ENCODE peak calls at places on chromosomes 6 and 20, in four cellular contexts. R is HepG2, T is K562, V is GM12878. O is an unnamed sample.

GRCh38 chr20:10261702-10262101 is 43.1 kb downstream of the SNAP25 start:
- DNase-seq in R (no peak), T (no peak), V (no peak), O (no peak)

GRCh38 chr6:97053643-97054411 is 129.3 kb downstream of the KLHL32 start:
- DNase-seq in R (no peak), T (peak), V (no peak), O (no peak)

GRCh38 chr6:23561732-23562131 is 564.3 kb upstream of the NRSN1 start:
- DNase-seq in R (no peak), T (no peak), V (no peak), O (peak)

GRCh38 chr6:125918681-125919566 is 37.6 kb upstream of the HINT3 start:
- DNase-seq in R (peak), T (no peak), V (peak), O (no peak)

GRCh38 chr20:57756213-57756612 is 46.4 kb upstream of the PMEPA1 start:
- DNase-seq in R (no peak), T (no peak), V (no peak), O (no peak)

GRCh38 chr6:26195924-26196845 is 109.0 kb downstream of the HFE start:
- DNase-seq in R (peak), T (peak), V (no peak), O (no peak)

GRCh38 chr6:157267109-157267611 is 56.2 kb downstream of the TMEM242 start:
- DNase-seq in R (no peak), T (no peak), V (no peak), O (no peak)

GRCh38 chr20:58236612-58237317 is 8.3 kb upstream of the ANKRD60 start:
- DNase-seq in R (peak), T (peak), V (peak), O (peak)

GRCh38 chr6:165937564-165938358 is 229.9 kb downstream of the TBXT start:
- DNase-seq in R (no peak), T (no peak), V (no peak), O (no peak)

GRCh38 chr6:145147559-145147958 is 587.8 kb downstream of the EPM2A start:
- DNase-seq in R (no peak), T (no peak), V (no peak), O (no peak)

GRCh38 chr6:29752451-29753308 is 29.4 kb downstream of the HLA-F start:
- DNase-seq in R (peak), T (peak), V (peak), O (peak)

GRCh38 chr20:51509208-51509607 is 33.3 kb downstream of the NFATC2 start:
- DNase-seq in R (no peak), T (no peak), V (no peak), O (no peak)

GRCh38 chr20:59314872-59315500 is 14.6 kb downstream of the EDN3 start:
- DNase-seq in R (no peak), T (no peak), V (no peak), O (no peak)

GRCh38 chr6:21984551-21984950 is 312.3 kb downstream of the PRL start:
- DNase-seq in R (no peak), T (no peak), V (no peak), O (no peak)

GRCh38 chr20:19885981-19886665 is 128.1 kb downstream of the RIN2 start:
- DNase-seq in R (peak), T (no peak), V (no peak), O (no peak)

GRCh38 chr20:45933231-45934045 is 1.0 kb upstream of the PCIF1 start:
- DNase-seq in R (peak), T (peak), V (peak), O (peak)

GRCh38 chr20:38001981-38002380 is 31.3 kb downstream of the TTI1 start:
- DNase-seq in R (no peak), T (peak), V (no peak), O (no peak)

GRCh38 chr20:47785321-47785899 is at the start of gene SULF2:
- DNase-seq in R (no peak), T (no peak), V (no peak), O (no peak)

GRCh38 chr20:37741560-37741959 is 47.7 kb downstream of the CTNNBL1 start:
- DNase-seq in R (peak), T (no peak), V (no peak), O (no peak)

GRCh38 chr6:13065596-13065995 is 262.7 kb downstream of the TBC1D7 start:
- DNase-seq in R (no peak), T (no peak), V (no peak), O (no peak)

GRCh38 chr6:153145591-153145990 is 14.5 kb upstream of the RGS17 start:
- DNase-seq in R (no peak), T (no peak), V (no peak), O (no peak)

GRCh38 chr6:47047097-47047478 is 5.0 kb upstream of the ADGRF1 start:
- DNase-seq in R (no peak), T (no peak), V (no peak), O (no peak)

GRCh38 chr6:83615025-83615999 is 93.6 kb downstream of the SNAP91 start:
- DNase-seq in R (peak), T (peak), V (no peak), O (peak)

GRCh38 chr6:39088331-39088730 is 26.7 kb downstream of the SAYSD1 start:
- DNase-seq in R (peak), T (peak), V (no peak), O (peak)

GRCh38 chr20:23971320-23971719 is 17.3 kb downstream of the GGTLC1 start:
- DNase-seq in R (no peak), T (no peak), V (no peak), O (no peak)

DNA sequence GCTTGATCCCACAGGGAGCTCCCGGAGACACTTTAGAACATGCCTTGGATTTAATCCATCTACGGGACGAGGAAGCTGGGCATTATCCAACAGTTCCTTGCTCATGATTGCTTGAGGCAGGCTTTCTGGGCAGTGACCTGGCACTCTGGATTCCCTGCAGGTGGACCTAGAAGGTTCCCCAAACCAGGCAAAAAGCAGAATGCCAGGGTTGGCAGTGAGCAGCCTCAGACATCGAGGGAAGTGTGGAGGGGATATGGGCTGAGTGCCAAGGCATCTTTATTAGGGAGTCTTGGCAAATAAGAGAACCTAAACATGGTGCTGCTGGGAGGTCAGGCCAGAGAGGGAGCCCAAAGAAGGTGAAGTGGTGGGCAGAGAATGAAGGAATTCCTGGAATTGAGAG is 158.5 kb downstream of the CD83 start:
- DNase-seq in R (no peak), T (no peak), V (no peak), O (no peak)
- TF ChIP-seq ZNF274 in R (no peak), T (no peak), V (no peak), O (no peak)

GRCh38 chr6:31178143-31179041 is 7.9 kb upstream of the POU5F1 start:
- DNase-seq in R (no peak), T (no peak), V (no peak), O (no peak)
- TF ChIP-seq ZNF274 in R (no peak), T (no peak), V (no peak), O (no peak)

GRCh38 chr6:137698636-137699035 is 168.4 kb upstream of the TNFAIP3 start:
- DNase-seq in R (no peak), T (no peak), V (no peak), O (no peak)

GRCh38 chr6:137700751-137701477 is 166.1 kb upstream of the TNFAIP3 start:
- DNase-seq in R (peak), T (no peak), V (no peak), O (no peak)

GRCh38 chr6:137699036-137699683 is 167.9 kb upstream of the TNFAIP3 start:
- DNase-seq in R (no peak), T (no peak), V (no peak), O (no peak)

GRCh38 chr6:137696765-137697164 is 170.3 kb upstream of the TNFAIP3 start:
- DNase-seq in R (no peak), T (no peak), V (no peak), O (no peak)

GRCh38 chr6:137697267-137697938 is 169.7 kb upstream of the TNFAIP3 start:
- DNase-seq in R (peak), T (no peak), V (no peak), O (peak)
- TF ChIP-seq ZNF274 in R (peak), T (no peak), V (no peak), O (no peak)

DNA sequence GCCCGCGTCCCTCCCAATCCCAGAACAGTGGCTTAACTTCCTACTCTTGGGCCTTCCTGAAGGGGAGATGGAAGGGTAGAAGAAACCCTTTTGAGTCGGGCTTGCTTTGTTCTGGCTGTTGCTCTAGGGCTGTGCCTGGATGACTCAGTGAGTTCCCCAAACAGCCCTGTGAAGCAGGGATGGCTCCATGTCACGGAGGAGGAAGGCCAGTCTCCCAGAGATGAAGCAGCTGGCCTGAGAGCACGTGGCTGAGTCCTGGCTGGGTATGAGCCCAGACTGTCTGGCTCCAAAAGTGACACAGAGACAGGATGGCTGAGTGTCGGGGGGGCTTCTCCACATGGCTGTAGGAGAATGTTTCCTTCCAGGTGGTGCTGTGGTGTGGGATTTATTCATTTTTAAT is 4.6 kb downstream of the SYTL3 start:
- DNase-seq in R (peak), T (peak), V (no peak), O (no peak)
- TF ChIP-seq ZNF274 in R (no peak), T (no peak), V (no peak), O (no peak)

DNA sequence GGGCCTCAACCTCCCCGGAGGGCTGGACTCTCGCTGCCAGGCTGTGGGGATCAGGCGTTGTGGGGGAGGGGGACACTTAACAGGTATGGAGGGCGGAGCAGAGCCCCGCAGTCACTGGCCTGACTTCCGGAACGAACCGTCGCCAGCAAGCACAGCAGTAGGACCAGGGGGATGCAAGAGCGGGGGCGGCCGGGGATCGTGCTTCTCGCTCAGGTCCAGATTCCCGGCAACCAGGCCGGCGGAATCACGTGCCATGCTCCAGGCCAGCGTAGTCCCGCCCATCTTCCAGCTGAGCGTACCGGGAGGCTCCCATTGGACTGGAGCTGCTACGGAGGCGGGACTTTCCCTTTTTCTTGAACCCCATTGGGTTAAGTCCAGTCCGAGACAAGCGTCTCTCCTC is 10.0 kb upstream of the POU5F1 start:
- DNase-seq in R (no peak), T (no peak), V (no peak), O (no peak)
- TF ChIP-seq ZNF274 in R (no peak), T (no peak), V (no peak), O (no peak)

DNA sequence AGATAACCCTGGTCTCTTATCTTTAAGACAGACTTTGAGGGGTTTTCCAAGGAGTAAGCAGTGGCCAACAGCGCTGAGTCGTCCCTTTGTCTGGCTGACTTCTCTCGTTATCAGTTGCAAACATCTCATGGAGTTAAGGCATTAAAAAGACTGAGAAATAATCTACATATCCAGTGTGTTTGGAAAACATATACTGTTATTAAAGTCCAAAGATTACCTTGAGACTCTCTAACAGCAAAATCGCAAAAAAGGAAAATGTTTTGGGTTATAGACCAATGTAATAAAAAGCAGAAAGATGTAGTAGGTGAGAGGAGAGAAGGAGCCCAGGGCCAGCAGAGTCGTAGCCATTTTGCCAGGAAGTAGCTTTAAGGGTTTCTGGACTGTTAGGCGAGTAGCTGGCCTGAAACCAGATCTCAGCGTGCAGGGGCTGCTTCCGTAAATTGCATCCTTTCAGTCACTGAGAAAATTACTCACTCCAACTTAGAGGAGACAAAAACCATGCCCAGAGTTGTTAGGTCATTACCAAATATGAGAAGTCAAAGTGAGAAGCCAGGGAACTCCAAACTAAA is 24.6 kb downstream of the MYLK4 start:
- DNase-seq in R (no peak), T (peak), V (peak), O (no peak)
- TF ChIP-seq ZNF274 in R (no peak), T (no peak), V (no peak), O (no peak)